ENCODE peak calls at places on chromosomes 13 and 19, in nine cellular contexts. D, R, K, F, W, V, X, P and Z are unnamed samples.
A peak's percentile ranks its signal among the peaks of the same experiment; 100 is the strongest.

GRCh38 chr13:110538632-110539031 is 22.9 kb downstream of the RAB20 start:
- DNase-seq in D (no peak), R (no peak), K (no peak), F (no peak), W (peak; percentile 23), V (no peak), X (no peak), P (no peak), Z (no peak)

GRCh38 chr13:82571653-82572052 is 1310.6 kb downstream of the SLITRK1 start:
- DNase-seq in D (no peak), R (no peak), K (no peak), F (no peak), W (no peak), V (no peak), X (no peak), P (no peak), Z (no peak)

GRCh38 chr13:26074706-26075105 is 22.9 kb upstream of the SHISA2 start:
- DNase-seq in D (no peak), R (no peak), K (no peak), F (peak; percentile 12), W (no peak), V (no peak), X (no peak), P (no peak), Z (no peak)

GRCh38 chr19:56837492-56837891 is 3.0 kb downstream of the PEG3 start:
- DNase-seq in D (no peak), R (no peak), K (no peak), F (peak; percentile 0), W (no peak), V (no peak), X (peak; percentile 92), P (no peak), Z (peak; percentile 78)

GRCh38 chr13:97205971-97206370 is 16.2 kb upstream of the MBNL2 start:
- DNase-seq in D (no peak), R (no peak), K (no peak), F (no peak), W (peak; percentile 24), V (no peak), X (no peak), P (no peak), Z (no peak)

GRCh38 chr19:4186087-4186993 is 3.9 kb downstream of the ANKRD24 start:
- DNase-seq in D (peak; percentile 90), R (peak; percentile 77), K (peak; percentile 32), F (peak; percentile 58), W (peak; percentile 74), V (peak; percentile 21), X (peak; percentile 86), P (peak; percentile 73), Z (peak; percentile 90)

GRCh38 chr13:99288069-99288468 is 19.1 kb downstream of the GPR183 start:
- DNase-seq in D (peak; percentile 55), R (no peak), K (no peak), F (no peak), W (peak; percentile 68), V (no peak), X (no peak), P (peak; percentile 69), Z (no peak)

GRCh38 chr13:49869514-49869913 is 66.6 kb downstream of the SPRYD7 start:
- DNase-seq in D (no peak), R (no peak), K (no peak), F (peak; percentile 22), W (no peak), V (no peak), X (no peak), P (no peak), Z (peak; percentile 9)

GRCh38 chr19:48965806-48966540 is 864 bp downstream of the FTL start:
- DNase-seq in D (peak; percentile 82), R (peak; percentile 87), K (peak; percentile 45), F (peak; percentile 87), W (peak; percentile 94), V (peak; percentile 50), X (peak; percentile 96), P (peak; percentile 83), Z (peak; percentile 88)

GRCh38 chr19:37304190-37304883 is 66.6 kb upstream of the ZNF527 start:
- DNase-seq in D (no peak), R (no peak), K (no peak), F (no peak), W (no peak), V (no peak), X (peak; percentile 87), P (no peak), Z (peak; percentile 77)

GRCh38 chr13:100515410-100515800 is 73.2 kb downstream of the GGACT start:
- DNase-seq in D (no peak), R (no peak), K (no peak), F (no peak), W (no peak), V (no peak), X (no peak), P (no peak), Z (no peak)

GRCh38 chr13:109707044-109707794 is 79.2 kb downstream of the IRS2 start:
- DNase-seq in D (no peak), R (no peak), K (no peak), F (no peak), W (no peak), V (no peak), X (no peak), P (peak; percentile 69), Z (peak; percentile 38)

GRCh38 chr19:771332-771785 is 20.4 kb downstream of the MISP start:
- DNase-seq in D (peak; percentile 16), R (no peak), K (no peak), F (peak; percentile 35), W (peak; percentile 40), V (no peak), X (no peak), P (no peak), Z (peak; percentile 74)

GRCh38 chr19:35715981-35716734 is 1.6 kb upstream of the KMT2B start:
- DNase-seq in D (no peak), R (no peak), K (no peak), F (no peak), W (peak; percentile 48), V (no peak), X (peak; percentile 89), P (no peak), Z (no peak)

GRCh38 chr13:46181799-46182490 is at the start of gene LCP1:
- DNase-seq in D (peak; percentile 76), R (no peak), K (no peak), F (no peak), W (peak; percentile 97), V (no peak), X (no peak), P (no peak), Z (no peak)

GRCh38 chr13:110156186-110157065 is 150.5 kb downstream of the COL4A1 start:
- DNase-seq in D (no peak), R (no peak), K (no peak), F (no peak), W (no peak), V (no peak), X (no peak), P (no peak), Z (no peak)

GRCh38 chr13:99408703-99409000 is 92.6 kb upstream of the TM9SF2 start:
- DNase-seq in D (no peak), R (no peak), K (no peak), F (no peak), W (no peak), V (no peak), X (no peak), P (no peak), Z (no peak)

GRCh38 chr19:1511318-1511988 is 1.4 kb downstream of the ADAMTSL5 start:
- DNase-seq in D (no peak), R (no peak), K (no peak), F (no peak), W (no peak), V (no peak), X (no peak), P (no peak), Z (no peak)

GRCh38 chr19:18257503-18258470 is 16.5 kb downstream of the IQCN start:
- DNase-seq in D (no peak), R (no peak), K (no peak), F (no peak), W (no peak), V (no peak), X (no peak), P (no peak), Z (no peak)

GRCh38 chr13:46535822-46536221 is 17.1 kb upstream of the LRCH1 start:
- DNase-seq in D (no peak), R (no peak), K (no peak), F (no peak), W (no peak), V (no peak), X (no peak), P (no peak), Z (no peak)

GRCh38 chr13:26377038-26377437 is 123.1 kb downstream of the CDK8 start:
- DNase-seq in D (no peak), R (peak; percentile 8), K (peak; percentile 3), F (no peak), W (peak; percentile 24), V (no peak), X (no peak), P (no peak), Z (peak; percentile 60)

GRCh38 chr19:40719414-40719894 is 2.5 kb downstream of the ITPKC start:
- DNase-seq in D (no peak), R (no peak), K (no peak), F (no peak), W (no peak), V (no peak), X (no peak), P (no peak), Z (no peak)